ENCODE peak calls at places on chromosomes 4 and X, in six cellular contexts. F, T, X, P, R and Z are unnamed samples.

GRCh38 chrX:37060999-37061398 is 52.8 kb downstream of the FAM47C start:
- DNase-seq in T (no peak), P (peak), X (no peak), R (no peak), F (no peak), Z (peak)

GRCh38 chr4:89438102-89438831 is 130.7 kb upstream of the GPRIN3 start:
- DNase-seq in P (no peak), R (peak), F (no peak), T (peak), X (no peak), Z (peak)

GRCh38 chr4:3816256-3816825 is 50.2 kb downstream of the ADRA2C start:
- DNase-seq in P (no peak), F (no peak), T (no peak), R (no peak), X (no peak), Z (no peak)

GRCh38 chr4:169573889-169574288 is 38.5 kb downstream of the NEK1 start:
- DNase-seq in P (no peak), X (no peak), T (no peak), F (no peak), R (no peak), Z (no peak)

GRCh38 chrX:17484592-17484991 is 109.6 kb downstream of the NHS start:
- DNase-seq in T (no peak), X (no peak), P (no peak), R (no peak), F (no peak), Z (no peak)

GRCh38 chrX:123093792-123094191 is 90.3 kb upstream of the GRIA3 start:
- DNase-seq in T (no peak), F (peak), R (no peak), P (no peak), X (no peak), Z (no peak)

GRCh38 chr4:3871181-3871852 is 105.1 kb downstream of the ADRA2C start:
- DNase-seq in X (peak), P (no peak), T (no peak), R (no peak), F (no peak), Z (no peak)

GRCh38 chr4:139540637-139541036 is 15.4 kb downstream of the SETD7 start:
- DNase-seq in P (peak), F (no peak), X (no peak), R (no peak), T (no peak), Z (no peak)

GRCh38 chr4:147853706-147854105 is 121.8 kb downstream of the ARHGAP10 start:
- DNase-seq in X (no peak), T (no peak), P (no peak), R (no peak), F (no peak), Z (no peak)

GRCh38 chrX:9503261-9503660 is 38.4 kb downstream of the TBL1X start:
- DNase-seq in P (no peak), R (no peak), F (no peak), T (no peak), X (no peak), Z (no peak)

GRCh38 chr4:169379688-169380087 is 108.9 kb upstream of the SH3RF1 start:
- DNase-seq in F (no peak), R (no peak), P (no peak), T (no peak), X (no peak), Z (no peak)

GRCh38 chrX:133923113-133923512 is 62.3 kb downstream of the GPC3 start:
- DNase-seq in R (no peak), P (no peak), X (no peak), F (no peak), T (no peak), Z (no peak)

GRCh38 chr4:110480031-110480549 is 4.1 kb downstream of the ENPEP start:
- DNase-seq in X (no peak), R (no peak), P (peak), F (no peak), T (no peak), Z (no peak)